ENCODE peak calls at places on chromosomes 1 and 21, in four cellular contexts. M, F, Y and O are unnamed samples.

GRCh38 chr1:39159224-39160036 is 45.1 kb upstream of the MACF1 start:
- DNase-seq in M (no peak), F (no peak), Y (no peak), O (no peak)

GRCh38 chr1:59126361-59126760 is 170.5 kb upstream of the FGGY start:
- DNase-seq in M (no peak), F (no peak), Y (no peak), O (no peak)

GRCh38 chr1:56397811-56398231 is 181.5 kb downstream of the PLPP3 start:
- DNase-seq in M (no peak), F (no peak), Y (no peak), O (peak; percentile 47)

GRCh38 chr1:234535763-234536515 is 57.0 kb upstream of the TARBP1 start:
- DNase-seq in M (no peak), F (peak; percentile 84), Y (no peak), O (no peak)

GRCh38 chr1:203424861-203425667 is 50.5 kb upstream of the PRELP start:
- DNase-seq in M (no peak), F (no peak), Y (no peak), O (no peak)

GRCh38 chr1:185244015-185244747 is 72.9 kb downstream of the IVNS1ABP start:
- DNase-seq in M (no peak), F (no peak), Y (no peak), O (no peak)

GRCh38 chr1:243924188-243924587 is 74.1 kb upstream of the AKT3 start:
- DNase-seq in M (no peak), F (no peak), Y (no peak), O (peak; percentile 51)

GRCh38 chr1:231171623-231172197 is 9.9 kb downstream of the TRIM67 start:
- DNase-seq in M (no peak), F (no peak), Y (no peak), O (no peak)

GRCh38 chr1:234755449-234755863 is 145.5 kb upstream of the IRF2BP2 start:
- DNase-seq in M (no peak), F (peak; percentile 88), Y (peak; percentile 69), O (peak; percentile 57)

GRCh38 chr21:38999148-38999547 is 184.1 kb downstream of the PSMG1 start:
- DNase-seq in M (no peak), F (no peak), Y (no peak), O (no peak)

GRCh38 chr1:24910751-24911650 is 19.1 kb downstream of the RUNX3 start:
- DNase-seq in M (peak; percentile 45), F (peak; percentile 68), Y (no peak), O (no peak)

GRCh38 chr1:65260851-65261473 is 48.4 kb upstream of the DNAJC6 start:
- DNase-seq in M (no peak), F (no peak), Y (no peak), O (peak; percentile 27)

GRCh38 chr1:179166663-179167417 is 62.6 kb downstream of the ABL2 start:
- DNase-seq in M (no peak), F (no peak), Y (no peak), O (no peak)

GRCh38 chr1:211490821-211491415 is 1.0 kb downstream of the RD3 start:
- DNase-seq in M (no peak), F (no peak), Y (no peak), O (no peak)

GRCh38 chr1:174968750-174969244 is 30.9 kb upstream of the CACYBP start:
- DNase-seq in M (peak; percentile 23), F (no peak), Y (no peak), O (peak; percentile 9)

GRCh38 chr1:12078938-12079861 is 16.1 kb downstream of the TNFRSF8 start:
- DNase-seq in M (peak; percentile 6), F (no peak), Y (peak; percentile 10), O (no peak)

GRCh38 chr1:222413436-222413835 is 134.5 kb downstream of the HHIPL2 start:
- DNase-seq in M (no peak), F (no peak), Y (no peak), O (no peak)